ENCODE peak calls at places on chromosome X, in four cellular contexts. One of them, this sample, is unnamed.

GRCh38 chrX:49187028-49187394 is 838 bp upstream of the PRICKLE3 start:
- DNase-seq in PC-3: no peak
- DNase-seq in Karpas-422: no peak
- DNase-seq in hepatocyte: no peak
- DNase-seq in this sample: no peak

GRCh38 chrX:68431836-68432235 is 1.5 kb downstream of the OPHN1 start:
- DNase-seq in hepatocyte: no peak
- DNase-seq in PC-3: no peak
- DNase-seq in Karpas-422: no peak
- DNase-seq in this sample: no peak

GRCh38 chrX:31931225-31931624 is 859.4 kb upstream of the FTHL17 start:
- DNase-seq in PC-3: no peak
- DNase-seq in Karpas-422: no peak
- DNase-seq in hepatocyte: no peak
- DNase-seq in this sample: no peak

GRCh38 chrX:40539214-40540142 is 41.3 kb upstream of the ATP6AP2 start:
- DNase-seq in PC-3: no peak
- DNase-seq in hepatocyte: peak; percentile 38
- DNase-seq in Karpas-422: peak; percentile 85
- DNase-seq in this sample: no peak

GRCh38 chrX:126820700-126821420 is 1.3 kb downstream of the PRR32 start:
- DNase-seq in hepatocyte: no peak
- DNase-seq in PC-3: no peak
- DNase-seq in Karpas-422: no peak
- DNase-seq in this sample: no peak

GRCh38 chrX:11401966-11402365 is 108.8 kb downstream of the AMELX start:
- DNase-seq in hepatocyte: no peak
- DNase-seq in PC-3: no peak
- DNase-seq in Karpas-422: no peak
- DNase-seq in this sample: no peak

GRCh38 chrX:15373986-15374385 is 10.2 kb downstream of the VEGFD start:
- DNase-seq in hepatocyte: no peak
- DNase-seq in Karpas-422: no peak
- DNase-seq in PC-3: no peak
- DNase-seq in this sample: no peak

GRCh38 chrX:47530054-47530453 is 31.0 kb upstream of the ARAF start:
- DNase-seq in PC-3: no peak
- DNase-seq in Karpas-422: no peak
- DNase-seq in hepatocyte: no peak
- DNase-seq in this sample: no peak

GRCh38 chrX:131752493-131753198 is 208.8 kb downstream of the OR13H1 start:
- DNase-seq in PC-3: peak; percentile 60
- DNase-seq in hepatocyte: no peak
- DNase-seq in Karpas-422: peak; percentile 90
- DNase-seq in this sample: peak; percentile 14

GRCh38 chrX:11100281-11101035 is 10.7 kb upstream of the HCCS start:
- DNase-seq in PC-3: peak; percentile 65
- DNase-seq in hepatocyte: peak; percentile 72
- DNase-seq in Karpas-422: peak; percentile 70
- DNase-seq in this sample: peak; percentile 34

GRCh38 chrX:56995271-56995994 is at the start of gene SPIN3:
- DNase-seq in hepatocyte: peak; percentile 89
- DNase-seq in PC-3: peak; percentile 86
- DNase-seq in Karpas-422: no peak
- DNase-seq in this sample: peak; percentile 80

GRCh38 chrX:3268804-3269203 is 77.6 kb downstream of the MXRA5 start:
- DNase-seq in hepatocyte: no peak
- DNase-seq in Karpas-422: no peak
- DNase-seq in PC-3: peak; percentile 54
- DNase-seq in this sample: no peak

GRCh38 chrX:75155454-75155829 is 641 bp downstream of the ABCB7 start:
- DNase-seq in PC-3: peak; percentile 9
- DNase-seq in hepatocyte: no peak
- DNase-seq in Karpas-422: peak; percentile 53
- DNase-seq in this sample: peak; percentile 2

GRCh38 chrX:1554469-1555210 is 17.7 kb upstream of the P2RY8 start:
- DNase-seq in Karpas-422: no peak
- DNase-seq in PC-3: no peak
- DNase-seq in hepatocyte: no peak
- DNase-seq in this sample: no peak

GRCh38 chrX:48569958-48570357 is 4.3 kb upstream of the RBM3 start:
- DNase-seq in hepatocyte: no peak
- DNase-seq in PC-3: peak; percentile 47
- DNase-seq in Karpas-422: no peak
- DNase-seq in this sample: no peak

GRCh38 chrX:52934704-52935468 is 23.4 kb downstream of the FAM156A start:
- DNase-seq in hepatocyte: peak; percentile 94
- DNase-seq in Karpas-422: peak; percentile 98
- DNase-seq in PC-3: peak; percentile 92
- DNase-seq in this sample: peak; percentile 92

GRCh38 chrX:31232506-31232905 is 160.7 kb upstream of the FTHL17 start:
- DNase-seq in hepatocyte: no peak
- DNase-seq in Karpas-422: no peak
- DNase-seq in PC-3: no peak
- DNase-seq in this sample: no peak

GRCh38 chrX:45007598-45007997 is 134.6 kb downstream of the KDM6A start:
- DNase-seq in PC-3: no peak
- DNase-seq in hepatocyte: no peak
- DNase-seq in Karpas-422: peak; percentile 45
- DNase-seq in this sample: no peak

GRCh38 chrX:150508461-150509367 is 59.7 kb upstream of the MTM1 start:
- DNase-seq in PC-3: no peak
- DNase-seq in Karpas-422: no peak
- DNase-seq in hepatocyte: no peak
- DNase-seq in this sample: no peak

GRCh38 chrX:13742397-13743176 is 8.0 kb downstream of the OFD1 start:
- DNase-seq in PC-3: no peak
- DNase-seq in Karpas-422: no peak
- DNase-seq in hepatocyte: peak; percentile 21
- DNase-seq in this sample: no peak

GRCh38 chrX:53831662-53832635 is 145.4 kb upstream of the HUWE1 start:
- DNase-seq in Karpas-422: peak; percentile 73
- DNase-seq in PC-3: peak; percentile 81
- DNase-seq in hepatocyte: peak; percentile 45
- DNase-seq in this sample: peak; percentile 45

GRCh38 chrX:111652719-111653118 is 28.3 kb upstream of the ALG13 start:
- DNase-seq in hepatocyte: peak; percentile 22
- DNase-seq in PC-3: no peak
- DNase-seq in Karpas-422: peak; percentile 45
- DNase-seq in this sample: peak; percentile 45

GRCh38 chrX:123830309-123830708 is 29.5 kb upstream of the XIAP start:
- DNase-seq in Karpas-422: peak; percentile 43
- DNase-seq in hepatocyte: peak; percentile 81
- DNase-seq in PC-3: no peak
- DNase-seq in this sample: no peak

GRCh38 chrX:1720826-1721225 is 106.0 kb downstream of the ASMT start:
- DNase-seq in PC-3: no peak
- DNase-seq in hepatocyte: no peak
- DNase-seq in Karpas-422: no peak
- DNase-seq in this sample: no peak

GRCh38 chrX:63764946-63765345 is 20.1 kb downstream of the ARHGEF9 start:
- DNase-seq in PC-3: peak; percentile 69
- DNase-seq in Karpas-422: no peak
- DNase-seq in hepatocyte: no peak
- DNase-seq in this sample: no peak

GRCh38 chrX:152638443-152638904 is 779 bp downstream of the GABRQ start:
- DNase-seq in hepatocyte: no peak
- DNase-seq in PC-3: no peak
- DNase-seq in Karpas-422: peak; percentile 14
- DNase-seq in this sample: no peak

GRCh38 chrX:1400731-1401471 is 9.0 kb upstream of the SLC25A6 start:
- DNase-seq in PC-3: no peak
- DNase-seq in Karpas-422: peak; percentile 65
- DNase-seq in hepatocyte: no peak
- DNase-seq in this sample: no peak

GRCh38 chrX:41475166-41475565 is 28.0 kb downstream of the NYX start:
- DNase-seq in PC-3: no peak
- DNase-seq in hepatocyte: no peak
- DNase-seq in Karpas-422: no peak
- DNase-seq in this sample: no peak

GRCh38 chrX:56800801-56801200 is 71.8 kb downstream of the NBDY start:
- DNase-seq in Karpas-422: peak; percentile 69
- DNase-seq in hepatocyte: no peak
- DNase-seq in PC-3: no peak
- DNase-seq in this sample: peak; percentile 5

GRCh38 chrX:20026278-20026677 is 35.4 kb upstream of the BCLAF3 start:
- DNase-seq in PC-3: peak; percentile 54
- DNase-seq in hepatocyte: no peak
- DNase-seq in Karpas-422: no peak
- DNase-seq in this sample: no peak

GRCh38 chrX:30141966-30142365 is 73.4 kb upstream of the MAGEB2 start:
- DNase-seq in hepatocyte: peak; percentile 32
- DNase-seq in Karpas-422: peak; percentile 81
- DNase-seq in PC-3: peak; percentile 63
- DNase-seq in this sample: peak; percentile 37

GRCh38 chrX:477441-478012 is 90.8 kb upstream of the PPP2R3B start:
- DNase-seq in Karpas-422: no peak
- DNase-seq in hepatocyte: no peak
- DNase-seq in PC-3: no peak
- DNase-seq in this sample: no peak

GRCh38 chrX:50978920-50979660 is 68.6 kb downstream of the BMP15 start:
- DNase-seq in hepatocyte: no peak
- DNase-seq in Karpas-422: no peak
- DNase-seq in PC-3: no peak
- DNase-seq in this sample: no peak

GRCh38 chrX:19864736-19865135 is 22.7 kb downstream of the SH3KBP1 start:
- DNase-seq in PC-3: no peak
- DNase-seq in hepatocyte: no peak
- DNase-seq in Karpas-422: peak; percentile 86
- DNase-seq in this sample: no peak

GRCh38 chrX:54980334-54980733 is 13.7 kb downstream of the PFKFB1 start:
- DNase-seq in hepatocyte: no peak
- DNase-seq in Karpas-422: no peak
- DNase-seq in PC-3: no peak
- DNase-seq in this sample: no peak

GRCh38 chrX:54977387-54977786 is 16.6 kb downstream of the PFKFB1 start:
- DNase-seq in PC-3: no peak
- DNase-seq in Karpas-422: no peak
- DNase-seq in hepatocyte: no peak
- DNase-seq in this sample: no peak

GRCh38 chrX:54979432-54979831 is 14.6 kb downstream of the PFKFB1 start:
- DNase-seq in PC-3: no peak
- DNase-seq in hepatocyte: no peak
- DNase-seq in Karpas-422: no peak
- DNase-seq in this sample: no peak

DNA sequence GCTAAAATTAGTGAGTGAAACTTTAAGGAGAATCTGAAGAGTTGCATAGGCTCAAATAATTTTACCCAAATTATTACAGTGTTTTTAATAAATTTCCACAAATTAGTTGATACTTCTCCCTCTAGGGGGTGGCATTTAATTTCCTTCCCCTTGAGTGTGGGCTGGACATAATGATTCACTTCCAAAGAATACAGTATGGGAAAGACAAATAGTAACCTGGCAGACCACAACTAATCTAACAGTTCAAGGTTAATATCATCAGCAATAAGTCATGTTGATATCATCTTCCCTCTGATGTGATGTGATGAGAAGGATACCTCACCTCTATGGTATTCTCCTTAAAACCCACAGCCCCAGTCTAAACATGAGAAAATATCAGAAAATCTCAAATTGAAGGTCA is 15.5 kb downstream of the PFKFB1 start:
- DNase-seq in PC-3: peak; percentile 79
- DNase-seq in hepatocyte: no peak
- DNase-seq in Karpas-422: no peak
- DNase-seq in this sample: no peak
- H3K9me2 ChIP-seq in PC-3: peaks cover 5% of the 10 kb centered on the region
- H3K9me2 ChIP-seq in hepatocyte: no peaks in the 10 kb centered on the region
- H3K9me2 ChIP-seq in Karpas-422: no peaks in the 10 kb centered on the region
- H3K9me2 ChIP-seq in this sample: no peaks in the 10 kb centered on the region

GRCh38 chrX:70988425-70988824 is 57.5 kb upstream of the SLC7A3 start:
- DNase-seq in Karpas-422: no peak
- DNase-seq in hepatocyte: no peak
- DNase-seq in PC-3: no peak
- DNase-seq in this sample: no peak
- H3K9me2 ChIP-seq in Karpas-422: no peaks in the 10 kb centered on the region
- H3K9me2 ChIP-seq in hepatocyte: no peaks in the 10 kb centered on the region
- H3K9me2 ChIP-seq in PC-3: no peaks in the 10 kb centered on the region
- H3K9me2 ChIP-seq in this sample: no peaks in the 10 kb centered on the region

GRCh38 chrX:33686105-33686504 is 446.0 kb downstream of the FAM47A start:
- DNase-seq in Karpas-422: no peak
- DNase-seq in PC-3: no peak
- DNase-seq in hepatocyte: no peak
- DNase-seq in this sample: no peak
- H3K9me2 ChIP-seq in Karpas-422: no peaks in the 10 kb centered on the region
- H3K9me2 ChIP-seq in PC-3: no peaks in the 10 kb centered on the region
- H3K9me2 ChIP-seq in hepatocyte: no peaks in the 10 kb centered on the region
- H3K9me2 ChIP-seq in this sample: no peaks in the 10 kb centered on the region

GRCh38 chrX:21821875-21822274 is 17.5 kb upstream of the MBTPS2 start:
- DNase-seq in Karpas-422: no peak
- DNase-seq in hepatocyte: no peak
- DNase-seq in PC-3: no peak
- DNase-seq in this sample: no peak
- H3K9me2 ChIP-seq in Karpas-422: no peaks in the 10 kb centered on the region
- H3K9me2 ChIP-seq in hepatocyte: no peaks in the 10 kb centered on the region
- H3K9me2 ChIP-seq in PC-3: no peaks in the 10 kb centered on the region
- H3K9me2 ChIP-seq in this sample: no peaks in the 10 kb centered on the region

DNA sequence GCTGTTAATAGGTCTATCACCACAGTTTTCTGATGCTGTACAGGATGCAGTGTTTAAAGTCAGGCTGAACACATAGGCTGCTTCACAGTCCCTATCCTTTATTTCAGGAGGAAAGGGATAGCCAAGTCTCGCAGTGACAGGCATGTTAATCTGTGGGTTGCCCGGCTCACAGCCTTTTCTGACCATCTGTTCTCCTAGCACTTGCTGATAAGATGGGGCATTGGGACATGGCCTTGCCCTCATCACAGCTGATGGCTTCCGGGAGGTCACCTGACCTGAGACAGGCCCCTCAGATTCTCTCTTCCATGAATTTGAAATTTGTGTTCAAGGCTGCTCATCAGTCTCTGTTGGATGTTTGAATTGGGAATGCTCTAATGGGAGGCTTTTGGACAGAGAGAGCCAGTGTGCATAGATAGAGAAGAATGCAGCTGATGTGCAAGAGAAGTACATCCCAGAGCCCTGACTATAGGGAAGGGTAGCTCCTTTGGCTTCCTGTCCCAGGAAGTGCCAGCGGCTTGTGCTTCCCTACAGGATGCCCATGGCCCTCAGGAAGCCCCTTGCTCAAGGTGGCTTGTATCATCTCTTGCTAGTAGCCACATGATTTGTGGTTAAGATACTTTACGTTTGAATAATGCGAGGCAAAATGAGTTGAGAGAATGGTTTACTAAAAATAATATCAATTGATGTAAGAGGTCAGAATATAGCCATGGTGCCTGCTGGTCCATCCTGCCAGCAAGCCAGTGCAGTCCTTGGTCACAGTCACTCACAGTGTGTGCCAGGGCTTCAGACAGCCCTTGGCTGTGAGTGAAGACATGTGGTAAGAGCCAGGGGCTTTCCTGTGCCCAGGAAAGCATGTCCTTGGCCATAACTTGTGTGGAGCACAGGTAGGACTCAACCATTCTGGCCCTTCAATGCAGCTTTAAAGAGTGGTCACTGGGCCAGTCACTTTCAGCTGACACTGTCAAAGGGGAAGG is 88.6 kb downstream of the TSPAN7 start:
- DNase-seq in PC-3: no peak
- DNase-seq in hepatocyte: no peak
- DNase-seq in Karpas-422: no peak
- DNase-seq in this sample: no peak
- H3K9me2 ChIP-seq in PC-3: no peaks in the 10 kb centered on the region
- H3K9me2 ChIP-seq in hepatocyte: no peaks in the 10 kb centered on the region
- H3K9me2 ChIP-seq in Karpas-422: no peaks in the 10 kb centered on the region
- H3K9me2 ChIP-seq in this sample: no peaks in the 10 kb centered on the region

This sample was measured in SK-N-SH.